ENCODE peak calls at places on chromosome 4, in five cellular contexts. J is erythroblast, I is transverse colon, P is NB4, W is breast epithelium. N is an unnamed sample.

GRCh38 chr4:6330384-6330767 is 60.7 kb downstream of the WFS1 start:
- DNase-seq in J (no peak), I (no peak), P (no peak), W (no peak), N (no peak)

GRCh38 chr4:624705-625590 is at the start of gene PDE6B:
- DNase-seq in J (no peak), I (no peak), P (no peak), W (no peak), N (no peak)

GRCh38 chr4:28799696-28800095 is 1920.5 kb upstream of the PCDH7 start:
- DNase-seq in J (no peak), I (no peak), P (no peak), W (no peak), N (no peak)

GRCh38 chr4:55604996-55605395 is 13.0 kb upstream of the PDCL2 start:
- DNase-seq in J (no peak), I (no peak), P (no peak), W (no peak), N (no peak)

GRCh38 chr4:128871948-128872347 is 62.4 kb downstream of the JADE1 start:
- DNase-seq in J (peak; percentile 60), I (no peak), P (no peak), W (no peak), N (no peak)

GRCh38 chr4:169810325-169811323 is 52.9 kb upstream of the HPF1 start:
- DNase-seq in J (peak; percentile 88), I (peak; percentile 10), P (peak; percentile 71), W (no peak), N (peak; percentile 27)

GRCh38 chr4:167196386-167196785 is 37.9 kb downstream of the SPOCK3 start:
- DNase-seq in J (no peak), I (no peak), P (no peak), W (no peak), N (no peak)

GRCh38 chr4:130147618-130148017 is 1051.7 kb downstream of the C4orf33 start:
- DNase-seq in J (no peak), I (no peak), P (no peak), W (no peak), N (no peak)

GRCh38 chr4:48237996-48238645 is 31.5 kb downstream of the TEC start:
- DNase-seq in J (peak; percentile 45), I (no peak), P (no peak), W (no peak), N (no peak)

GRCh38 chr4:118757761-118758213 is 72.6 kb downstream of the METTL14 start:
- DNase-seq in J (no peak), I (no peak), P (no peak), W (no peak), N (no peak)

GRCh38 chr4:74230902-74231499 is 73.1 kb downstream of the MTHFD2L start:
- DNase-seq in J (peak; percentile 53), I (peak; percentile 74), P (peak; percentile 27), W (no peak), N (no peak)

GRCh38 chr4:106986486-106986885 is 49.6 kb downstream of the DKK2 start:
- DNase-seq in J (no peak), I (no peak), P (no peak), W (no peak), N (no peak)

GRCh38 chr4:6769138-6769983 is 13.2 kb upstream of the KIAA0232 start:
- DNase-seq in J (peak; percentile 80), I (no peak), P (no peak), W (peak; percentile 25), N (no peak)

GRCh38 chr4:153038493-153039311 is 102.6 kb downstream of the FHDC1 start:
- DNase-seq in J (no peak), I (no peak), P (no peak), W (no peak), N (no peak)

GRCh38 chr4:8559011-8559410 is 21.2 kb upstream of the GPR78 start:
- DNase-seq in J (no peak), I (no peak), P (no peak), W (no peak), N (no peak)

GRCh38 chr4:1373892-1374705 is 27.1 kb downstream of the UVSSA start:
- DNase-seq in J (no peak), I (no peak), P (no peak), W (peak; percentile 46), N (no peak)

GRCh38 chr4:3512719-3513118 is 19.5 kb downstream of the LRPAP1 start:
- DNase-seq in J (no peak), I (no peak), P (no peak), W (no peak), N (no peak)

GRCh38 chr4:177010421-177010820 is 217.7 kb upstream of the VEGFC start:
- DNase-seq in J (no peak), I (no peak), P (no peak), W (no peak), N (no peak)

GRCh38 chr4:146407669-146408084 is 114.1 kb downstream of the SLC10A7 start:
- DNase-seq in J (peak; percentile 53), I (no peak), P (no peak), W (no peak), N (no peak)

GRCh38 chr4:48906283-48907173 is at the start of gene OCIAD2:
- DNase-seq in J (peak; percentile 42), I (peak; percentile 86), P (peak; percentile 73), W (peak; percentile 68), N (peak; percentile 35)

GRCh38 chr4:47213971-47214370 is 182.6 kb downstream of the GABRB1 start:
- DNase-seq in J (no peak), I (no peak), P (no peak), W (no peak), N (no peak)

GRCh38 chr4:172819353-172819752 is 349.3 kb upstream of the GALNT7 start:
- DNase-seq in J (peak; percentile 1), I (no peak), P (peak; percentile 2), W (no peak), N (no peak)

GRCh38 chr4:3045500-3045850 is 28.9 kb downstream of the HTT-AS start:
- DNase-seq in J (peak; percentile 13), I (peak; percentile 63), P (peak; percentile 91), W (no peak), N (no peak)

GRCh38 chr4:82618321-82618720 is 56.5 kb upstream of the TMEM150C start:
- DNase-seq in J (no peak), I (no peak), P (no peak), W (no peak), N (no peak)

GRCh38 chr4:5462254-5462835 is 246.0 kb downstream of the EVC2 start:
- DNase-seq in J (no peak), I (no peak), P (no peak), W (peak; percentile 20), N (no peak)

DNA sequence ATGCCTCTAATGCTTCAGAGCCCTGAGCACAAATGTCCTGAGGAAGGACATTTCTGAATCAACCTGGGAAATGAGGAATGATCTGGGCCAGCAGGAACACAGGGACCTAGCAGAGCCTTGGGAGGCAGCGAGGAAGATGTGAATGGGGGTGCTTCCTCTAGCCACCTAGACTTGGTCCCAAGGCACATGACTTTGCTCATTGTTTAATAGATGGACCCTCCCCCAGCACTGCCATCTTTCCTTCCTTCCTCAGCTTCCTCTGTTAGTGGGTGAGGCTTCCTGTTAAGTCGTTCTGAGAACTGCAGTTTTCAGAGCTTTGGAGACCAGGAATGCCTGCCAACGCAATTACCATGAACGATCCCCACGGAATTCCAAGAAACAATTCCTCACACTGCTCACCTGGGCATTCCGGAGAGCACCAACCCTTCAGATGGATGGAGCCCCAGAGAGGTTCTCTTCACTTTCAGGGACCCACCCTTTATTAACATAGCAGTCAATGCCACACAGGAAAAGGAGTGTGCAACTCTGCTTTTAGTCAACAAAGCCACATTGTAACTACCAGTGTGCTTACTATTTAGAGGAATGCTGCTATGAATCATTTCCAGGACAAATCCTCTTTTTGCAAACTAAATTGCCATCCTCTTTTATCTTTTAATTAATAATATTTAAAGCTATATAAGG is 48.5 kb upstream of the STIM2 start:
- DNase-seq in J (no peak), I (no peak), P (peak; percentile 42), W (no peak), N (no peak)
- TF ChIP-seq POLR2A in J (no peak), I (no peak), P (no peak), W (no peak), N (no peak)

GRCh38 chr4:113469023-113469390 is 292.5 kb downstream of the CAMK2D start:
- DNase-seq in J (no peak), I (no peak), P (no peak), W (no peak), N (no peak)

GRCh38 chr4:113469926-113470325 is 291.6 kb downstream of the CAMK2D start:
- DNase-seq in J (no peak), I (no peak), P (no peak), W (no peak), N (no peak)

GRCh38 chr4:113471141-113471860 is 290.2 kb downstream of the CAMK2D start:
- DNase-seq in J (no peak), I (no peak), P (no peak), W (no peak), N (no peak)

GRCh38 chr4:113474017-113474416 is 287.5 kb downstream of the CAMK2D start:
- DNase-seq in J (no peak), I (no peak), P (no peak), W (no peak), N (no peak)

DNA sequence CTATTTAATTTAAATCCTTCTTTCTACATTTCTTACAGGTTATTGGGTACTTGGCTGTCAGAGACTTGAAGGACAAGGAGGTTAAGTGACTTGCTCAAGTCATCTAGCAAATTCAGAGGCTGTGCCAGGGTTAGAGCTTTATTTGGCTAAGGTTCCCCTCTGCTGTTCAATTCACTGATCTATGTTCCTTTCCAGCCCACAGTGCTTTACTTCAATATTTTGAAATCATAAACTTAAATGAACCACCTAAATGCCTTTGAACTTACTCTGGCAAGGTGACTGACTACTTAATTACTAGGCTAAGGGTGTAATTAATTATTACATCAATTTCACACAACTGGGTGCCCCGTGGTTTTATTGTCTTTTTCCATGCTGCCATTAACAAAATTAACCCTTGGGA is 288.7 kb downstream of the CAMK2D start:
- DNase-seq in J (no peak), I (no peak), P (no peak), W (no peak), N (no peak)
- TF ChIP-seq POLR2A in J (no peak), I (no peak), P (no peak), W (no peak), N (no peak)

GRCh38 chr4:155415662-155416061 is 38.9 kb upstream of the MAP9 start:
- DNase-seq in J (no peak), I (no peak), P (no peak), W (no peak), N (no peak)
- TF ChIP-seq POLR2A in J (no peak), I (no peak), P (no peak), W (no peak), N (no peak)

DNA sequence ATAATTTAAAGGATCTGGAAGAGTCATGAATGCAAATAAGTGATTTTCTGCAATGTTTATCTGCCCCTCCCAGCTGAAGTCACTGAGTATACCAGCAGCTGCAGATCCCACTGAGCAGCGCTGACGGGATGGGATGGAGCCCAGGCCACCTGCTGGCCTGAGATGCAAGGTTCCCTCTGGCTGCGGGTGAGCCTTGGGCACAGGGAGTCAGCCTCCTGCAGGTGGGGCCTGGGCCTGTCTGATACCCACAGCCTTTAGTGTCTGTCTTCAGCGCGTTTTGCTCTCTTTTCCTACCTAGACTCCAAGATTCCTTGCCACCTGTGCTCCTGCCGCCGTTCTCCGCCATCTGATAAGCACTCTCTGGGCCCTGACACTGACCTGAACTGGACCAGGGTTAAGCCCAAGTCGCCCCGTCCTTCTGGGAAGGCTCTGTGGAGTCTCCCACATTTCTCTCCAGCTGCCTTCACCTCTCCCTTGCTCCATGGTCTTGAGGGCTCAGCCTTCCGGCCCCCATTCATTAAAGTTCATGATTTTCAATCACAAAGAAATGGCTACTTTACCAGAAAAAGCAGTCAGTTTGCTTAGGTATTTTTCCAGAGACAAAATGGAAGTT is 223.1 kb upstream of the FAT1 start:
- DNase-seq in J (peak; percentile 24), I (peak; percentile 80), P (no peak), W (no peak), N (no peak)
- TF ChIP-seq POLR2A in J (no peak), I (no peak), P (no peak), W (no peak), N (no peak)